ENCODE peak calls at places on chromosomes 5 and 9, in seven cellular contexts. Z, M, G, X, J, P and L are unnamed samples.

GRCh38 chr5:181189962-181190710 is 14.9 kb downstream of the TRIM7 start:
- DNase-seq in J (peak), X (peak), G (no peak), M (peak), P (no peak), Z (no peak), L (no peak)

GRCh38 chr5:168282120-168282519 is 9.3 kb upstream of the WWC1 start:
- DNase-seq in P (peak), G (no peak), X (no peak), J (peak), Z (no peak), M (no peak), L (peak)

GRCh38 chr9:131585375-131585774 is 40.1 kb downstream of the PRRT1B start:
- DNase-seq in G (no peak), X (no peak), M (peak), P (no peak), J (peak), Z (no peak), L (no peak)

GRCh38 chr5:140182803-140183367 is 7.9 kb downstream of the CYSTM1 start:
- DNase-seq in Z (no peak), J (no peak), X (no peak), P (no peak), G (no peak), M (peak), L (peak)

GRCh38 chr9:36677611-36678010 is 104.9 kb downstream of the MELK start:
- DNase-seq in X (no peak), M (no peak), J (no peak), Z (no peak), P (no peak), G (no peak), L (no peak)

GRCh38 chr9:125066839-125067619 is 76.3 kb downstream of the SCAI start:
- DNase-seq in X (no peak), J (no peak), G (no peak), M (no peak), P (no peak), Z (no peak), L (peak)

GRCh38 chr5:40071870-40072269 is 607.8 kb upstream of the PTGER4 start:
- DNase-seq in M (no peak), P (no peak), G (peak), Z (no peak), J (no peak), X (no peak), L (peak)

GRCh38 chr5:45696206-45696836 is at the start of gene HCN1:
- DNase-seq in P (no peak), X (peak), G (peak), M (peak), J (no peak), Z (peak), L (peak)

GRCh38 chr9:106481003-106481614 is 381.9 kb upstream of the ZNF462 start:
- DNase-seq in X (no peak), J (no peak), Z (no peak), M (no peak), P (no peak), G (no peak), L (no peak)

GRCh38 chr5:112237456-112237855 is 181.6 kb downstream of the EPB41L4A start:
- DNase-seq in M (no peak), X (no peak), Z (no peak), P (no peak), J (no peak), G (no peak), L (no peak)

GRCh38 chr9:124309665-124310064 is 51.9 kb downstream of the NEK6 start:
- DNase-seq in Z (no peak), X (peak), P (peak), G (peak), M (no peak), J (no peak), L (peak)

GRCh38 chr5:6736106-6736505 is 22.9 kb downstream of the TENT4A start:
- DNase-seq in J (no peak), Z (no peak), P (no peak), M (no peak), G (no peak), X (no peak), L (no peak)

GRCh38 chr5:73764586-73764985 is 138.6 kb downstream of the ARHGEF28 start:
- DNase-seq in J (no peak), X (peak), Z (no peak), G (peak), P (peak), M (no peak), L (peak)

GRCh38 chr5:139243425-139243965 is 45.3 kb upstream of the SIL1 start:
- DNase-seq in X (no peak), P (no peak), J (no peak), M (no peak), Z (no peak), G (no peak), L (peak)

GRCh38 chr9:88177343-88177742 is 39.1 kb upstream of the SPATA31C2 start:
- DNase-seq in M (no peak), G (no peak), X (no peak), J (no peak), P (no peak), Z (no peak), L (no peak)

GRCh38 chr9:99834474-99834873 is 12.8 kb downstream of the NR4A3 start:
- DNase-seq in Z (no peak), M (no peak), J (no peak), P (no peak), G (no peak), X (no peak), L (no peak)

GRCh38 chr9:5614985-5615384 is 13.9 kb upstream of the RIC1 start:
- DNase-seq in M (no peak), G (no peak), P (no peak), X (no peak), Z (no peak), J (no peak), L (no peak)

GRCh38 chr9:137085918-137086530 is 761 bp upstream of the MAN1B1 start:
- DNase-seq in X (no peak), G (peak), Z (peak), J (peak), M (peak), P (peak), L (peak)

GRCh38 chr5:34534237-34535108 is 121.7 kb upstream of the RAI14 start:
- DNase-seq in M (no peak), G (peak), X (no peak), J (peak), P (peak), Z (no peak), L (peak)

GRCh38 chr5:112951124-112951702 is 25.4 kb upstream of the DCP2 start:
- DNase-seq in J (peak), M (no peak), Z (no peak), G (no peak), X (no peak), P (no peak), L (no peak)

GRCh38 chr5:150070821-150071220 is 15.5 kb downstream of the CSF1R start:
- DNase-seq in X (no peak), Z (no peak), P (no peak), G (no peak), J (no peak), M (no peak), L (no peak)

GRCh38 chr5:403995-404394 is 39.0 kb upstream of the EXOC3 start:
- DNase-seq in P (no peak), X (peak), J (no peak), M (no peak), G (no peak), Z (no peak), L (no peak)

GRCh38 chr5:135133698-135134515 is 99.9 kb upstream of the PITX1 start:
- DNase-seq in M (no peak), J (no peak), G (no peak), X (no peak), Z (peak), P (no peak), L (no peak)

GRCh38 chr5:1558945-1559344 is 35.2 kb upstream of the LPCAT1 start:
- DNase-seq in P (no peak), X (no peak), J (no peak), M (no peak), Z (no peak), G (no peak), L (no peak)

GRCh38 chr5:166341708-166342329 is 1949.6 kb upstream of the WWC1 start:
- DNase-seq in P (no peak), X (no peak), M (no peak), G (no peak), J (no peak), Z (no peak), L (no peak)